ENCODE peak calls at places on chromosomes 1 and 21, in nine cellular contexts. B is RWPE1, S is tibial nerve, Y is NB4, Q is D721Med, U is endothelial cell, T is neural progenitor cell, X is fibroblast of pulmonary artery, D is progenitor cell of endocrine pancreas. F is an unnamed sample.

GRCh38 chr1:116666747-116667576 is 571 bp downstream of the IGSF3 start:
- DNase-seq in X (no peak), B (peak), Y (no peak), U (peak), Q (no peak), S (no peak), D (peak), T (peak), F (no peak)

GRCh38 chr1:229412056-229412455 is 21.8 kb downstream of the ACTA1 start:
- DNase-seq in U (no peak), X (no peak), T (no peak), B (no peak), Y (peak), D (no peak), S (no peak), Q (no peak), F (no peak)

GRCh38 chr1:17289756-17290155 is 18.2 kb upstream of the PADI4 start:
- DNase-seq in U (no peak), Q (no peak), Y (no peak), T (no peak), X (peak), B (peak), D (no peak), S (no peak), F (no peak)

GRCh38 chr1:168506204-168506819 is 37.5 kb downstream of the XCL2 start:
- DNase-seq in T (no peak), U (no peak), S (no peak), Q (no peak), Y (no peak), X (peak), B (peak), D (no peak), F (no peak)

GRCh38 chr1:194062962-194063361 is 876.5 kb upstream of the B3GALT2 start:
- DNase-seq in B (no peak), S (no peak), U (no peak), T (no peak), Y (no peak), X (peak), D (no peak), Q (no peak), F (no peak)

GRCh38 chr1:3858231-3858981 is 1.1 kb downstream of the DFFB start:
- DNase-seq in U (peak), X (peak), S (no peak), T (peak), Q (no peak), B (peak), Y (peak), D (no peak), F (no peak)

GRCh38 chr21:42216726-42217572 is 2.0 kb upstream of the ABCG1 start:
- DNase-seq in U (no peak), S (no peak), B (no peak), Y (no peak), D (no peak), X (no peak), Q (no peak), T (no peak), F (no peak)

GRCh38 chr1:224747578-224747977 is 131.5 kb downstream of the CNIH3 start:
- DNase-seq in D (no peak), X (peak), B (peak), U (no peak), S (no peak), Q (no peak), T (no peak), Y (peak), F (no peak)

GRCh38 chr1:145871994-145872411 is 13.1 kb upstream of the PIAS3 start:
- DNase-seq in X (peak), D (no peak), B (no peak), T (peak), U (peak), Q (no peak), S (no peak), Y (peak), F (no peak)

GRCh38 chr1:52920791-52921291 is 699 bp downstream of the ECHDC2 start:
- DNase-seq in S (no peak), B (peak), U (no peak), Y (no peak), X (no peak), Q (no peak), T (no peak), D (no peak), F (no peak)

GRCh38 chr1:212430416-212430815 is 2.3 kb upstream of the NENF start:
- DNase-seq in Y (no peak), B (no peak), U (no peak), Q (no peak), S (no peak), D (no peak), T (no peak), X (no peak), F (no peak)

GRCh38 chr21:35738342-35738961 is 321.9 kb downstream of the SETD4 start:
- DNase-seq in Y (peak), T (no peak), S (no peak), B (peak), D (no peak), U (no peak), Q (no peak), X (peak), F (no peak)

GRCh38 chr1:112325504-112325903 is 70.5 kb upstream of the CTTNBP2NL start:
- DNase-seq in Q (no peak), T (peak), B (no peak), Y (no peak), U (no peak), S (no peak), X (no peak), D (no peak), F (no peak)

GRCh38 chr1:231442735-231443134 is 20.6 kb upstream of the EGLN1 start:
- DNase-seq in S (no peak), T (no peak), Q (no peak), Y (no peak), D (no peak), B (no peak), X (peak), U (no peak), F (no peak)

GRCh38 chr1:53895421-53895820 is 1.4 kb downstream of the DIO1 start:
- DNase-seq in B (no peak), Q (no peak), Y (no peak), X (no peak), T (no peak), D (no peak), U (no peak), S (no peak), F (no peak)

GRCh38 chr21:46145840-46146691 is 9.3 kb downstream of the FTCD start:
- DNase-seq in Y (no peak), U (no peak), Q (no peak), D (no peak), B (no peak), T (no peak), S (peak), X (no peak), F (no peak)

GRCh38 chr1:234435620-234436019 is 43.4 kb downstream of the TARBP1 start:
- DNase-seq in S (no peak), Q (no peak), Y (no peak), U (no peak), B (no peak), D (no peak), X (no peak), T (no peak), F (no peak)

GRCh38 chr1:211514030-211514754 is 22.2 kb upstream of the RD3 start:
- DNase-seq in D (peak), U (peak), T (peak), Q (peak), B (peak), Y (peak), S (peak), X (peak), F (peak)

GRCh38 chr1:20123696-20124450 is 4.5 kb upstream of the PLA2G2D start:
- DNase-seq in U (no peak), S (no peak), Q (no peak), Y (peak), D (no peak), B (no peak), X (peak), T (no peak), F (no peak)

GRCh38 chr1:235675152-235675890 is 25.7 kb upstream of the GNG4 start:
- DNase-seq in Q (no peak), U (no peak), X (peak), T (no peak), Y (no peak), D (no peak), B (no peak), S (no peak), F (no peak)

DNA sequence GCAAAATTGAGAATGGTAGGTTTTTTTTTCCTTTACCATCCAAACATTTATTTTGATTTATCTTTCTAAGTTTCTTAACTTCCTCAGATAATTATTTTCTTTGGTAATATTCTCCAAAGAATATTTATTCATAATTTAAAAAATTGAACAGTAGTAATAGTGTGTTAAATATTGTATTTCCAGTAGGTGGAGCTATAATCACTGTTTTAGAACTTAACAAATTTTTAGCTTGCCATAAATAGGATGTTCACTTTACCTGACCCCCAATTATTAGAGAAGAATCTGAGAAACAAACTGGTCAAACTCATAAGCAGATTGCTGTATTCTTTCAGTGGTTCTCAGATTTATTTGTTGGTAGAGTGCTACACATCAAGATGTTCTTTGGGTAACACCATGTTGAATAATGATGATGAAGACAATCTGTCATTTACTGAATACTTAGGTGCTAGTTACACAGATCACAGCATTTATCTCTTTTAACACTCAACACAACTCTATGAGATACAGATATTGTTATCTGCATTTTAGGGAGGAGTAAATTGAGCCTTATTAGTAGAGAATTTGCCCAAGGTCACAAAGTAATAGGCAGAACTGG is 82.4 kb upstream of the GPR88 start:
- DNase-seq in Y (peak), X (peak), U (no peak), Q (no peak), S (no peak), D (no peak), T (no peak), B (peak), F (no peak)
- TF ChIP-seq CTCF in Y (no peak), X (peak), U (peak), Q (peak), S (peak), D (peak), T (peak), B (peak), F (peak)

GRCh38 chr1:31714442-31715096 is 10.8 kb upstream of the COL16A1 start:
- DNase-seq in Q (no peak), D (peak), S (peak), X (peak), T (peak), Y (peak), U (peak), B (no peak), F (peak)
- TF ChIP-seq CTCF in Q (peak), D (peak), S (no peak), X (peak), T (peak), Y (peak), U (no peak), B (no peak), F (peak)

GRCh38 chr21:37532868-37533780 is 166.6 kb downstream of the DYRK1A start:
- DNase-seq in U (no peak), Y (peak), T (no peak), Q (no peak), X (peak), S (no peak), D (no peak), B (peak), F (no peak)
- TF ChIP-seq CTCF in U (no peak), Y (no peak), T (no peak), Q (no peak), X (no peak), S (no peak), D (no peak), B (no peak), F (no peak)

GRCh38 chr1:240092301-240093119 is 827 bp downstream of the FMN2 start:
- DNase-seq in Y (no peak), U (peak), D (peak), S (no peak), B (peak), T (peak), X (peak), Q (no peak), F (peak)
- TF ChIP-seq CTCF in Y (no peak), U (no peak), D (peak), S (peak), B (no peak), T (peak), X (no peak), Q (peak), F (peak)

DNA sequence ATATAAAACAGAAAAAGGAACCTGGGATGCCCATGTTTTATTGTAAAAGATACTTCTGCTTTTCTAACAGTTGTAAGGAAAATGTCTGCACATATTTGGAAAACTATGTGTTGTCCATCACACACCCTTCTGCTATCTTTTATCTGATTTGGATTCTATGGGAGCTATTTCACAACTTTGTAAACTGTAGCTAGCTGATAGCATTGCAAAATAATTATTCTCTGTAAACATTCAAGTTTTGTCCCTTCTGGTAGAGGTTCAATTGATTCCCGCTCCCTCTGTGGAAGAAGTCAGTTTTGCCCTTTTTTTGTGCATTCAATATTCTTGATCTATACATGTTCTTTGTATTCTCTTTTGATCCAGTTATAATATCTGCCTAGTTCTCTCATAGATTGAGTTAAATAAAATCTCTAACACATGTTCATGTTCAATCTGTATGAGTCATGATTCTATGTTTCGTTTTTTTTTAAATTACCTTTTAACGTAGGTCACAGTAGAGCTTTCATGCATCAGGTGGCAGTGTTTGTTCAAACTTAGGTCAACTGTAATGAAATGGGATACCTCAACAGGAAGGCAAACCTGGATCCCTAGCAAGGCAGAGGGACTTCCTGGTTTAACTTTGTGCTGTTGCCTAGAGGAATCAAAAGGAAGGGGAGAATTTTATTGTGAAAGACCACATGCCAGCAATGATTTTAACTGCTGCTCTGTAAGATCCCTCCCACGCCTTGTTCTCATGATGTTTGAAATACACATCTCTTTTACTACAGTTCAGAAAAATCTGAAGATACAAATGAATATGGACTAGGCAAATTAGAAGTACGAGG is 26.0 kb upstream of the BCL9 start:
- DNase-seq in U (peak), X (peak), S (no peak), D (no peak), T (no peak), Q (no peak), Y (peak), B (peak), F (no peak)
- TF ChIP-seq CTCF in U (no peak), X (no peak), S (no peak), D (peak), T (peak), Q (no peak), Y (no peak), B (peak), F (no peak)

F was measured in neural crest cell.